ENCODE peak calls at places on chromosomes 12 and 14, in ten cellular contexts. M is GM12878; C is WERI-Rb-1; K is GM12864; E is AG09309; Z is GM13977; A is CD8-positive, alpha-beta T cell; V is brain microvascular endothelial cell; Y is Caco-2; D is mesothelial cell of epicardium. X is an unnamed sample.

GRCh38 chr12:130933269-130933995 is 20.3 kb upstream of the ADGRD1 start:
- DNase-seq in C (no peak), V (no peak), Y (no peak), K (no peak), E (no peak), M (no peak), A (no peak), D (no peak), Z (no peak), X (no peak)

GRCh38 chr12:28710882-28711281 is 438.2 kb upstream of the FAR2 start:
- DNase-seq in Y (no peak), M (no peak), Z (no peak), C (no peak), D (no peak), A (no peak), V (peak), E (peak), K (no peak), X (no peak)

GRCh38 chr12:5432011-5432400 is at the start of gene NTF3:
- DNase-seq in K (no peak), A (no peak), E (no peak), M (no peak), Z (peak), C (peak), Y (peak), D (no peak), V (no peak), X (no peak)

GRCh38 chr12:107360033-107360432 is 266.7 kb upstream of the CRY1 start:
- DNase-seq in K (no peak), Z (no peak), Y (no peak), E (no peak), A (no peak), M (no peak), V (no peak), C (no peak), D (no peak), X (no peak)

GRCh38 chr12:46830731-46831334 is 5.0 kb upstream of the SLC38A4 start:
- DNase-seq in A (no peak), E (no peak), C (no peak), V (no peak), D (no peak), M (no peak), Z (no peak), K (no peak), Y (peak), X (peak)

GRCh38 chr12:104105461-104105860 is 32.5 kb downstream of the NFYB start:
- DNase-seq in Z (no peak), A (no peak), C (no peak), M (no peak), K (no peak), V (no peak), D (no peak), E (no peak), Y (no peak), X (no peak)

GRCh38 chr14:26841361-26841760 is 243.5 kb upstream of the NOVA1 start:
- DNase-seq in K (no peak), C (no peak), Z (no peak), D (no peak), M (no peak), V (no peak), Y (no peak), E (no peak), A (no peak), X (no peak)

GRCh38 chr12:112734859-112735258 is 56.7 kb upstream of the RPH3A start:
- DNase-seq in C (no peak), E (no peak), A (no peak), Y (no peak), Z (no peak), K (no peak), D (no peak), M (no peak), V (no peak), X (no peak)

GRCh38 chr12:48004039-48004940 is at the start of gene COL2A1:
- DNase-seq in E (no peak), M (no peak), K (no peak), A (no peak), D (no peak), V (no peak), Z (peak), Y (peak), C (no peak), X (no peak)

GRCh38 chr12:57372233-57372632 is 58.6 kb downstream of the R3HDM2 start:
- DNase-seq in Z (no peak), V (peak), Y (no peak), A (no peak), E (peak), M (no peak), C (no peak), K (no peak), D (no peak), X (no peak)

GRCh38 chr12:131699434-131699833 is 11.5 kb upstream of the SFSWAP start:
- DNase-seq in V (no peak), Y (no peak), Z (no peak), M (no peak), K (no peak), C (no peak), A (no peak), D (no peak), E (peak), X (no peak)

GRCh38 chr12:112971248-112971647 is 7.1 kb upstream of the OAS2 start:
- DNase-seq in A (no peak), Z (no peak), C (no peak), Y (no peak), D (no peak), M (no peak), V (no peak), K (no peak), E (no peak), X (no peak)

GRCh38 chr12:130063866-130064265 is 98.4 kb upstream of the FZD10 start:
- DNase-seq in E (no peak), C (no peak), D (no peak), V (no peak), M (no peak), Z (no peak), K (no peak), A (no peak), Y (no peak), X (no peak)

GRCh38 chr14:34935552-34935951 is 47.2 kb upstream of the SRP54 start:
- DNase-seq in Z (no peak), V (no peak), E (no peak), M (no peak), C (no peak), A (no peak), Y (no peak), D (no peak), K (no peak), X (no peak)

GRCh38 chr12:107125833-107126232 is 32.5 kb upstream of the CRY1 start:
- DNase-seq in Y (no peak), A (no peak), C (no peak), M (no peak), V (no peak), Z (no peak), K (no peak), E (no peak), D (no peak), X (no peak)

GRCh38 chr14:92503756-92504491 is 9.7 kb upstream of the RIN3 start:
- DNase-seq in D (no peak), Y (peak), M (no peak), E (no peak), V (peak), Z (no peak), K (no peak), C (no peak), A (no peak), X (peak)

GRCh38 chr12:132502149-132502881 is 12.4 kb downstream of the FBRSL1 start:
- DNase-seq in C (peak), A (no peak), V (no peak), Z (no peak), Y (no peak), D (no peak), K (no peak), M (no peak), E (no peak), X (no peak)

GRCh38 chr12:40107803-40108620 is 2.1 kb upstream of the SLC2A13 start:
- DNase-seq in M (no peak), Z (no peak), A (no peak), E (no peak), Y (peak), C (no peak), K (no peak), D (no peak), V (no peak), X (no peak)

GRCh38 chr14:88209273-88209672 is 113.8 kb downstream of the KCNK10 start:
- DNase-seq in A (no peak), Y (no peak), K (no peak), C (no peak), M (no peak), D (no peak), E (no peak), Z (no peak), V (no peak), X (no peak)

GRCh38 chr14:45251912-45252311 is 1.1 kb downstream of the MIS18BP1 start:
- DNase-seq in M (peak), D (no peak), A (no peak), C (no peak), Y (no peak), K (peak), V (no peak), E (no peak), Z (peak), X (no peak)

GRCh38 chr12:6276936-6277615 is 33.4 kb upstream of the PLEKHG6 start:
- DNase-seq in D (no peak), V (no peak), A (no peak), C (peak), E (no peak), K (no peak), Y (peak), M (no peak), Z (no peak), X (peak)

GRCh38 chr12:108649668-108650067 is 16.0 kb upstream of the SELPLG start:
- DNase-seq in V (peak), C (no peak), K (no peak), M (no peak), Y (no peak), Z (no peak), A (no peak), D (no peak), E (peak), X (no peak)

GRCh38 chr14:33930464-33930863 is 20.4 kb downstream of the EGLN3 start:
- DNase-seq in C (no peak), E (no peak), K (no peak), D (no peak), Z (no peak), V (no peak), Y (no peak), M (no peak), A (no peak), X (no peak)

GRCh38 chr12:60501124-60501729 is 905.4 kb downstream of the SLC16A7 start:
- DNase-seq in V (peak), C (peak), D (no peak), A (no peak), K (no peak), Y (no peak), M (no peak), Z (no peak), E (no peak), X (peak)

GRCh38 chr12:6941786-6942185 is 1.8 kb upstream of the RNU7-1 start:
- DNase-seq in Y (no peak), M (no peak), D (no peak), A (no peak), Z (no peak), K (no peak), E (no peak), V (no peak), C (no peak), X (no peak)

GRCh38 chr12:123149828-123150272 is 1.0 kb downstream of the PITPNM2 start:
- DNase-seq in M (no peak), K (no peak), E (no peak), D (no peak), Y (no peak), Z (no peak), C (no peak), A (no peak), V (no peak), X (no peak)

GRCh38 chr14:65495196-65495595 is 82.7 kb downstream of the FUT8 start:
- DNase-seq in D (no peak), M (no peak), C (no peak), K (no peak), V (no peak), E (no peak), Y (no peak), A (no peak), Z (no peak), X (no peak)

GRCh38 chr14:92890830-92891598 is 31.9 kb upstream of the CHGA start:
- DNase-seq in Y (no peak), Z (no peak), M (no peak), D (no peak), K (no peak), E (no peak), C (no peak), V (no peak), A (no peak), X (peak)

GRCh38 chr12:106945261-106945851 is 10.4 kb upstream of the TMEM263 start:
- DNase-seq in M (no peak), E (no peak), C (no peak), V (no peak), A (no peak), D (no peak), Y (peak), Z (no peak), K (no peak), X (no peak)

GRCh38 chr12:107356266-107356936 is 263.1 kb upstream of the CRY1 start:
- DNase-seq in D (no peak), E (peak), Z (no peak), C (no peak), Y (no peak), V (peak), A (no peak), K (no peak), M (no peak), X (no peak)

GRCh38 chr14:53850714-53851296 is 105.8 kb downstream of the BMP4 start:
- DNase-seq in Y (peak), E (no peak), A (no peak), M (no peak), K (no peak), C (no peak), D (no peak), Z (no peak), V (peak), X (no peak)

GRCh38 chr12:113082486-113083148 is 26.1 kb downstream of the DTX1 start:
- DNase-seq in Z (peak), C (no peak), K (no peak), M (peak), A (no peak), Y (no peak), V (no peak), D (no peak), E (no peak), X (no peak)

GRCh38 chr12:113961921-113962710 is 4.0 kb downstream of the RBM19 start:
- DNase-seq in D (no peak), E (no peak), C (no peak), V (peak), A (no peak), Y (no peak), K (peak), Z (peak), M (peak), X (no peak)

GRCh38 chr12:2641209-2641608 is 153.6 kb upstream of the FKBP4 start:
- DNase-seq in K (no peak), V (peak), Z (no peak), C (peak), D (no peak), E (no peak), A (no peak), M (no peak), Y (peak), X (peak)
- TF ChIP-seq CTCF in K (no peak), V (peak), Z (peak), C (peak), D (no peak), E (peak), A (no peak), M (no peak), Y (no peak), X (no peak)

DNA sequence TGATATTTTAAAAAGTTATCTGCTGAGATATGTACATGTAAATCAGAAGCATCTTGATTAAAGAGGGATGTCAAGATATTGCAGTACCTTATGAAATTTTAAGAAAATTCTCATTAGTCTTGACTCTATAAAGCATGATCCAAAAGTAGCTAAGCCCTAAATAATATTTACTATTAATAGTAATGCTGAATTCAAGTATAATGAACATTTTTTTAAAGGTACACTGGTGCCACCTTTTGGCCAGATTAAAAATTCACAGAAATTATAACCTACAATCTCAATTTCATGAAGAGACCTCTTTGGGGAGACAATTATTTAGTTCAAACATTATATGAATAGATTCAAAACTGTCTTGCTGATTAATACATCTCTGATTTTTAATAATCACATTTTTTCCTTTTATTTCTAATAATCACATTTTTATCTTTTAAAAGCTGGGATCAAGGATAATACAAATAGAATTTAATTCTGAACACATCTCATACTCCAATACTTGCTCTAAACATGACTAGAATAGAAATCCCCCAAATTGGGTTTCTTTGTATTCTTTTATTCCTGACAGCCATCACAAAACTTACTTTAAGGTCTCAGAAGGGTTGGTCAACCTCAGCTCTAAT is 13.4 kb downstream of the AKAP5 start:
- DNase-seq in V (peak), M (no peak), D (no peak), Z (peak), E (no peak), Y (no peak), C (no peak), A (no peak), K (no peak), X (peak)
- TF ChIP-seq CTCF in V (peak), M (peak), D (peak), Z (peak), E (no peak), Y (no peak), C (no peak), A (peak), K (no peak), X (peak)

DNA sequence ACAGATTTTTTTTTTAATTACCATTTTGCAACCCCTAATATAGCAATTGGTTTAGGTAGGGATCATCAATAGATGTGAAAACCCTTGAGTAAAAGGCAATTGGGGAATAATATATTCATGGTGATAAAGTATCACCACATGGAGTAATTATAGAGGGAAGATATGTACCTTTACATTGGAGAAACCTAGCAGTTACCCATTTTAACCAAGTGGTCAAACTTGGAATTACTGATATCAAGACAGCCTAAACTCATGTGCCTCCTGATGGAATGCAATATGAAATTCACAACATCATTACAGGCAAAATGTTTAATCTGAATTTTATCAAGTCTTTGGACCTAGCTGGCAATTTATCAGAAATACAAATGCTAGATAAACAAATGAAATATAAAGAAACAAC is 6.7 kb upstream of the SLC10A1 start:
- DNase-seq in C (no peak), K (no peak), M (no peak), D (no peak), Z (no peak), V (no peak), Y (no peak), E (no peak), A (no peak), X (no peak)
- TF ChIP-seq CTCF in C (no peak), K (peak), M (no peak), D (peak), Z (no peak), V (no peak), Y (no peak), E (no peak), A (no peak), X (no peak)

GRCh38 chr12:89918172-89918880 is 209.7 kb upstream of the ATP2B1 start:
- DNase-seq in A (no peak), K (no peak), D (no peak), E (no peak), C (no peak), Z (no peak), Y (no peak), M (no peak), V (no peak), X (peak)
- TF ChIP-seq CTCF in A (no peak), K (no peak), D (no peak), E (no peak), C (no peak), Z (no peak), Y (no peak), M (no peak), V (no peak), X (no peak)

DNA sequence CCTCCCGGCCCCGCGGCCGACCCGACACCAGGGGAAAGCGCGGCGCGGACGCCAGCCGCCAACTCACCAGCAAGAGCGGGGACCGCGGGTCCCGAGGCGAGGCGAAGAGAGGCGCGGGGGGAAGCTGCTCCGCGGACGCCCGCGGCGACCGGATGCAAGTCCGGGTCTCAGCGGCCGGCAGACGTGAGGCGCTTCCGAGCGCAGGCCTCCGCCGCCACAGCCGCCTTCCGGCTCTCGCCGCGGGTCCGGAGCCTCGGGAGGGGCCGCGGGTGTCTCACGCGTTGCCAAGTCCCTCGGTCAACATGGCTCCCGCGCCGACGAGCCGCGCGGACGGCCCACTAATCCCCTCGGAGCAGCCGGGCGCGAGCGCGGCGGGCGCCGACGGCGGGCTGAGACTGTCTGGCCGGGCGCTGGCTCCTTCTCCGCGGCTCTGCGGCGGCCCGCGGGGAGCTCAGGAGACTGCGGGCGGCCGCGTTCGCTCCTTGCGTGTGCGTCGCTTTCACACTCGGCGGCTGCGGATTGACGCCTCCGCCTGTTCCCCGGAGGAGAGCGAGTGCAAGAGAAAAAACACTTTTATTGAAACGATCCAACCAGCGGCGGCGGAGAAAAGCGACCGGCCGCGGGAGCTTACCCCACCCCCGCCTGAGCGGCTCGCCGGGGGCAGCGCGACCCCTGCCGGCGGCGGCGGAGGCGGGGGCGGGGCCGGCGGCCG is at the start of gene CDK17:
- DNase-seq in E (no peak), D (peak), V (peak), K (no peak), C (peak), M (no peak), Z (peak), A (peak), Y (peak), X (peak)
- TF ChIP-seq CTCF in E (peak), D (peak), V (peak), K (peak), C (peak), M (no peak), Z (peak), A (no peak), Y (no peak), X (peak)

DNA sequence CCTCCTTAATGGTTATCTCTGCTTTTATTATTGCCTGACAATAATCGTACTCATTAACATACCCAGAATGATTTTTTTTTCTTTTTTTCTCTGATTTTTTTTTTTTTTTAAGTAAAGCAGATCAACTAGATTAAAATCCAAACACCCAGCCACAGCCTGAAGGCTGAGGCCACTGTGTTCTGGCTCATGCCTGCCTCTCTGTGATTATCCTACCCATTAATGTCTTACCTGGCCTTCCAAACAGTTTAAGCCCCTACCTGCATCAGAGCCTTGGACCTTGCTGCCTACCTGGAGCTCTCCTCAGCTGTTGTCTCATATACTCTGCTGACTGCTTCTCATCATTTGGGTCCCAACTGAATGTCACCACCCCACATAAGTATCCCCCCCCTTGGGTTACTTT is 6.8 kb upstream of the TMED10 start:
- DNase-seq in Y (no peak), D (no peak), M (no peak), V (no peak), A (no peak), E (no peak), Z (no peak), C (no peak), K (no peak), X (no peak)
- TF ChIP-seq CTCF in Y (no peak), D (no peak), M (no peak), V (no peak), A (no peak), E (no peak), Z (no peak), C (no peak), K (no peak), X (no peak)

X was measured in Calu3.